ENCODE peak calls at places on chromosomes 1 and 21, in nine cellular contexts. One of them, this sample, is unnamed.

GRCh38 chr1:207202480-207202879 is 98.4 kb downstream of the C4BPA start:
- DNase-seq in ELR: no peak
- DNase-seq in hippocampal formation: no peak
- DNase-seq in natural killer cell treated with Interleukin-12 subunit alpha and Interleukin-12 subunit beta and Interleukin-15 and Interleukin-18, amount 100 ng/mL, for 72 hours: no peak
- DNase-seq in PC-3: no peak
- DNase-seq in memory B cell: no peak
- DNase-seq in PC-9: no peak
- DNase-seq in stimulated activated CD8-positive, alpha-beta memory T cell treated with anti-CD3 and anti-CD28 coated beads, Interleukin-4, amount 100 ng/mL, for 48 hours: no peak
- DNase-seq in COR-L47: no peak
- DNase-seq in this sample: no peak

GRCh38 chr1:169217621-169218020 is 111.1 kb downstream of the ATP1B1 start:
- DNase-seq in ELR: no peak
- DNase-seq in hippocampal formation: no peak
- DNase-seq in natural killer cell treated with Interleukin-12 subunit alpha and Interleukin-12 subunit beta and Interleukin-15 and Interleukin-18, amount 100 ng/mL, for 72 hours: no peak
- DNase-seq in PC-3: no peak
- DNase-seq in memory B cell: no peak
- DNase-seq in PC-9: no peak
- DNase-seq in stimulated activated CD8-positive, alpha-beta memory T cell treated with anti-CD3 and anti-CD28 coated beads, Interleukin-4, amount 100 ng/mL, for 48 hours: no peak
- DNase-seq in COR-L47: no peak
- DNase-seq in this sample: no peak

GRCh38 chr1:61077676-61078521 is 4.5 kb upstream of the NFIA start:
- DNase-seq in ELR: peak
- DNase-seq in hippocampal formation: peak
- DNase-seq in natural killer cell treated with Interleukin-12 subunit alpha and Interleukin-12 subunit beta and Interleukin-15 and Interleukin-18, amount 100 ng/mL, for 72 hours: peak
- DNase-seq in PC-3: peak
- DNase-seq in memory B cell: peak
- DNase-seq in PC-9: peak
- DNase-seq in stimulated activated CD8-positive, alpha-beta memory T cell treated with anti-CD3 and anti-CD28 coated beads, Interleukin-4, amount 100 ng/mL, for 48 hours: peak
- DNase-seq in COR-L47: peak
- DNase-seq in this sample: peak

GRCh38 chr1:231165371-231165770 is 3.5 kb downstream of the TRIM67 start:
- DNase-seq in ELR: peak
- DNase-seq in hippocampal formation: no peak
- DNase-seq in natural killer cell treated with Interleukin-12 subunit alpha and Interleukin-12 subunit beta and Interleukin-15 and Interleukin-18, amount 100 ng/mL, for 72 hours: no peak
- DNase-seq in PC-3: peak
- DNase-seq in memory B cell: no peak
- DNase-seq in PC-9: no peak
- DNase-seq in stimulated activated CD8-positive, alpha-beta memory T cell treated with anti-CD3 and anti-CD28 coated beads, Interleukin-4, amount 100 ng/mL, for 48 hours: no peak
- DNase-seq in COR-L47: no peak
- DNase-seq in this sample: no peak

GRCh38 chr1:192609110-192610079 is 26.6 kb upstream of the RGS13 start:
- DNase-seq in ELR: no peak
- DNase-seq in hippocampal formation: peak
- DNase-seq in natural killer cell treated with Interleukin-12 subunit alpha and Interleukin-12 subunit beta and Interleukin-15 and Interleukin-18, amount 100 ng/mL, for 72 hours: peak
- DNase-seq in PC-3: no peak
- DNase-seq in memory B cell: peak
- DNase-seq in PC-9: no peak
- DNase-seq in stimulated activated CD8-positive, alpha-beta memory T cell treated with anti-CD3 and anti-CD28 coated beads, Interleukin-4, amount 100 ng/mL, for 48 hours: peak
- DNase-seq in COR-L47: no peak
- DNase-seq in this sample: peak

GRCh38 chr1:179881642-179882252 is 338 bp upstream of the TOR1AIP1 start:
- DNase-seq in ELR: peak
- DNase-seq in hippocampal formation: no peak
- DNase-seq in natural killer cell treated with Interleukin-12 subunit alpha and Interleukin-12 subunit beta and Interleukin-15 and Interleukin-18, amount 100 ng/mL, for 72 hours: no peak
- DNase-seq in PC-3: peak
- DNase-seq in memory B cell: no peak
- DNase-seq in PC-9: no peak
- DNase-seq in stimulated activated CD8-positive, alpha-beta memory T cell treated with anti-CD3 and anti-CD28 coated beads, Interleukin-4, amount 100 ng/mL, for 48 hours: no peak
- DNase-seq in COR-L47: no peak
- DNase-seq in this sample: peak

GRCh38 chr1:202656951-202657646 is 53.2 kb downstream of the SYT2 start:
- DNase-seq in ELR: peak
- DNase-seq in hippocampal formation: no peak
- DNase-seq in natural killer cell treated with Interleukin-12 subunit alpha and Interleukin-12 subunit beta and Interleukin-15 and Interleukin-18, amount 100 ng/mL, for 72 hours: no peak
- DNase-seq in PC-3: peak
- DNase-seq in memory B cell: no peak
- DNase-seq in PC-9: no peak
- DNase-seq in stimulated activated CD8-positive, alpha-beta memory T cell treated with anti-CD3 and anti-CD28 coated beads, Interleukin-4, amount 100 ng/mL, for 48 hours: no peak
- DNase-seq in COR-L47: no peak
- DNase-seq in this sample: no peak

GRCh38 chr1:21289700-21290545 is at the start of gene ECE1:
- DNase-seq in ELR: peak
- DNase-seq in hippocampal formation: no peak
- DNase-seq in natural killer cell treated with Interleukin-12 subunit alpha and Interleukin-12 subunit beta and Interleukin-15 and Interleukin-18, amount 100 ng/mL, for 72 hours: peak
- DNase-seq in PC-3: peak
- DNase-seq in memory B cell: peak
- DNase-seq in PC-9: no peak
- DNase-seq in stimulated activated CD8-positive, alpha-beta memory T cell treated with anti-CD3 and anti-CD28 coated beads, Interleukin-4, amount 100 ng/mL, for 48 hours: peak
- DNase-seq in COR-L47: no peak
- DNase-seq in this sample: peak

GRCh38 chr1:118958937-118959631 is 29.1 kb downstream of the TBX15 start:
- DNase-seq in ELR: no peak
- DNase-seq in hippocampal formation: no peak
- DNase-seq in natural killer cell treated with Interleukin-12 subunit alpha and Interleukin-12 subunit beta and Interleukin-15 and Interleukin-18, amount 100 ng/mL, for 72 hours: no peak
- DNase-seq in PC-3: no peak
- DNase-seq in memory B cell: no peak
- DNase-seq in PC-9: no peak
- DNase-seq in stimulated activated CD8-positive, alpha-beta memory T cell treated with anti-CD3 and anti-CD28 coated beads, Interleukin-4, amount 100 ng/mL, for 48 hours: no peak
- DNase-seq in COR-L47: no peak
- DNase-seq in this sample: no peak

GRCh38 chr1:45785583-45785982 is 17.8 kb upstream of the MAST2 start:
- DNase-seq in ELR: no peak
- DNase-seq in hippocampal formation: no peak
- DNase-seq in natural killer cell treated with Interleukin-12 subunit alpha and Interleukin-12 subunit beta and Interleukin-15 and Interleukin-18, amount 100 ng/mL, for 72 hours: no peak
- DNase-seq in PC-3: no peak
- DNase-seq in memory B cell: no peak
- DNase-seq in PC-9: no peak
- DNase-seq in stimulated activated CD8-positive, alpha-beta memory T cell treated with anti-CD3 and anti-CD28 coated beads, Interleukin-4, amount 100 ng/mL, for 48 hours: no peak
- DNase-seq in COR-L47: no peak
- DNase-seq in this sample: no peak

GRCh38 chr1:66353207-66353606 is 180.7 kb upstream of the SGIP1 start:
- DNase-seq in ELR: no peak
- DNase-seq in hippocampal formation: peak
- DNase-seq in natural killer cell treated with Interleukin-12 subunit alpha and Interleukin-12 subunit beta and Interleukin-15 and Interleukin-18, amount 100 ng/mL, for 72 hours: no peak
- DNase-seq in PC-3: no peak
- DNase-seq in memory B cell: no peak
- DNase-seq in PC-9: no peak
- DNase-seq in stimulated activated CD8-positive, alpha-beta memory T cell treated with anti-CD3 and anti-CD28 coated beads, Interleukin-4, amount 100 ng/mL, for 48 hours: no peak
- DNase-seq in COR-L47: no peak
- DNase-seq in this sample: no peak

GRCh38 chr1:168443899-168444298 is 99.9 kb downstream of the XCL2 start:
- DNase-seq in ELR: no peak
- DNase-seq in hippocampal formation: no peak
- DNase-seq in natural killer cell treated with Interleukin-12 subunit alpha and Interleukin-12 subunit beta and Interleukin-15 and Interleukin-18, amount 100 ng/mL, for 72 hours: no peak
- DNase-seq in PC-3: no peak
- DNase-seq in memory B cell: no peak
- DNase-seq in PC-9: no peak
- DNase-seq in stimulated activated CD8-positive, alpha-beta memory T cell treated with anti-CD3 and anti-CD28 coated beads, Interleukin-4, amount 100 ng/mL, for 48 hours: no peak
- DNase-seq in COR-L47: no peak
- DNase-seq in this sample: no peak

GRCh38 chr1:194466706-194467105 is 1280.3 kb upstream of the B3GALT2 start:
- DNase-seq in ELR: peak
- DNase-seq in hippocampal formation: no peak
- DNase-seq in natural killer cell treated with Interleukin-12 subunit alpha and Interleukin-12 subunit beta and Interleukin-15 and Interleukin-18, amount 100 ng/mL, for 72 hours: no peak
- DNase-seq in PC-3: peak
- DNase-seq in memory B cell: no peak
- DNase-seq in PC-9: no peak
- DNase-seq in stimulated activated CD8-positive, alpha-beta memory T cell treated with anti-CD3 and anti-CD28 coated beads, Interleukin-4, amount 100 ng/mL, for 48 hours: no peak
- DNase-seq in COR-L47: no peak
- DNase-seq in this sample: no peak

GRCh38 chr1:165943198-165943597 is 115.8 kb downstream of the UCK2 start:
- DNase-seq in ELR: peak
- DNase-seq in hippocampal formation: no peak
- DNase-seq in natural killer cell treated with Interleukin-12 subunit alpha and Interleukin-12 subunit beta and Interleukin-15 and Interleukin-18, amount 100 ng/mL, for 72 hours: no peak
- DNase-seq in PC-3: peak
- DNase-seq in memory B cell: no peak
- DNase-seq in PC-9: no peak
- DNase-seq in stimulated activated CD8-positive, alpha-beta memory T cell treated with anti-CD3 and anti-CD28 coated beads, Interleukin-4, amount 100 ng/mL, for 48 hours: no peak
- DNase-seq in COR-L47: no peak
- DNase-seq in this sample: no peak

GRCh38 chr1:105138445-105138821 is 1388.7 kb downstream of the AMY1C start:
- DNase-seq in ELR: no peak
- DNase-seq in hippocampal formation: no peak
- DNase-seq in natural killer cell treated with Interleukin-12 subunit alpha and Interleukin-12 subunit beta and Interleukin-15 and Interleukin-18, amount 100 ng/mL, for 72 hours: no peak
- DNase-seq in PC-3: peak
- DNase-seq in memory B cell: no peak
- DNase-seq in PC-9: no peak
- DNase-seq in stimulated activated CD8-positive, alpha-beta memory T cell treated with anti-CD3 and anti-CD28 coated beads, Interleukin-4, amount 100 ng/mL, for 48 hours: no peak
- DNase-seq in COR-L47: peak
- DNase-seq in this sample: no peak

GRCh38 chr1:45044916-45045315 is 32.9 kb downstream of the UROD start:
- DNase-seq in ELR: no peak
- DNase-seq in hippocampal formation: no peak
- DNase-seq in natural killer cell treated with Interleukin-12 subunit alpha and Interleukin-12 subunit beta and Interleukin-15 and Interleukin-18, amount 100 ng/mL, for 72 hours: no peak
- DNase-seq in PC-3: no peak
- DNase-seq in memory B cell: no peak
- DNase-seq in PC-9: no peak
- DNase-seq in stimulated activated CD8-positive, alpha-beta memory T cell treated with anti-CD3 and anti-CD28 coated beads, Interleukin-4, amount 100 ng/mL, for 48 hours: no peak
- DNase-seq in COR-L47: no peak
- DNase-seq in this sample: no peak

GRCh38 chr1:78649628-78650027 is at the start of gene IFI44:
- DNase-seq in ELR: peak
- DNase-seq in hippocampal formation: peak
- DNase-seq in natural killer cell treated with Interleukin-12 subunit alpha and Interleukin-12 subunit beta and Interleukin-15 and Interleukin-18, amount 100 ng/mL, for 72 hours: no peak
- DNase-seq in PC-3: peak
- DNase-seq in memory B cell: no peak
- DNase-seq in PC-9: no peak
- DNase-seq in stimulated activated CD8-positive, alpha-beta memory T cell treated with anti-CD3 and anti-CD28 coated beads, Interleukin-4, amount 100 ng/mL, for 48 hours: peak
- DNase-seq in COR-L47: peak
- DNase-seq in this sample: peak

GRCh38 chr1:82073659-82074058 is 272.9 kb downstream of the ADGRL2 start:
- DNase-seq in ELR: no peak
- DNase-seq in hippocampal formation: no peak
- DNase-seq in natural killer cell treated with Interleukin-12 subunit alpha and Interleukin-12 subunit beta and Interleukin-15 and Interleukin-18, amount 100 ng/mL, for 72 hours: no peak
- DNase-seq in PC-3: no peak
- DNase-seq in memory B cell: no peak
- DNase-seq in PC-9: no peak
- DNase-seq in stimulated activated CD8-positive, alpha-beta memory T cell treated with anti-CD3 and anti-CD28 coated beads, Interleukin-4, amount 100 ng/mL, for 48 hours: no peak
- DNase-seq in COR-L47: no peak
- DNase-seq in this sample: no peak

GRCh38 chr1:237152506-237153335 is 110.7 kb downstream of the RYR2 start:
- DNase-seq in ELR: peak
- DNase-seq in hippocampal formation: no peak
- DNase-seq in natural killer cell treated with Interleukin-12 subunit alpha and Interleukin-12 subunit beta and Interleukin-15 and Interleukin-18, amount 100 ng/mL, for 72 hours: no peak
- DNase-seq in PC-3: no peak
- DNase-seq in memory B cell: no peak
- DNase-seq in PC-9: no peak
- DNase-seq in stimulated activated CD8-positive, alpha-beta memory T cell treated with anti-CD3 and anti-CD28 coated beads, Interleukin-4, amount 100 ng/mL, for 48 hours: no peak
- DNase-seq in COR-L47: no peak
- DNase-seq in this sample: no peak

GRCh38 chr1:223486366-223486765 is 93.2 kb downstream of the CCDC185 start:
- DNase-seq in ELR: peak
- DNase-seq in hippocampal formation: no peak
- DNase-seq in natural killer cell treated with Interleukin-12 subunit alpha and Interleukin-12 subunit beta and Interleukin-15 and Interleukin-18, amount 100 ng/mL, for 72 hours: no peak
- DNase-seq in PC-3: peak
- DNase-seq in memory B cell: no peak
- DNase-seq in PC-9: no peak
- DNase-seq in stimulated activated CD8-positive, alpha-beta memory T cell treated with anti-CD3 and anti-CD28 coated beads, Interleukin-4, amount 100 ng/mL, for 48 hours: no peak
- DNase-seq in COR-L47: peak
- DNase-seq in this sample: no peak

GRCh38 chr1:149917590-149918144 is at the start of gene SV2A:
- DNase-seq in ELR: peak
- DNase-seq in hippocampal formation: peak
- DNase-seq in natural killer cell treated with Interleukin-12 subunit alpha and Interleukin-12 subunit beta and Interleukin-15 and Interleukin-18, amount 100 ng/mL, for 72 hours: peak
- DNase-seq in PC-3: no peak
- DNase-seq in memory B cell: no peak
- DNase-seq in PC-9: no peak
- DNase-seq in stimulated activated CD8-positive, alpha-beta memory T cell treated with anti-CD3 and anti-CD28 coated beads, Interleukin-4, amount 100 ng/mL, for 48 hours: peak
- DNase-seq in COR-L47: peak
- DNase-seq in this sample: peak

GRCh38 chr1:192316692-192317091 is at the start of gene RGS21:
- DNase-seq in ELR: no peak
- DNase-seq in hippocampal formation: no peak
- DNase-seq in natural killer cell treated with Interleukin-12 subunit alpha and Interleukin-12 subunit beta and Interleukin-15 and Interleukin-18, amount 100 ng/mL, for 72 hours: no peak
- DNase-seq in PC-3: no peak
- DNase-seq in memory B cell: no peak
- DNase-seq in PC-9: no peak
- DNase-seq in stimulated activated CD8-positive, alpha-beta memory T cell treated with anti-CD3 and anti-CD28 coated beads, Interleukin-4, amount 100 ng/mL, for 48 hours: no peak
- DNase-seq in COR-L47: no peak
- DNase-seq in this sample: no peak

GRCh38 chr1:226686440-226687436 is 52.3 kb downstream of the ITPKB start:
- DNase-seq in ELR: no peak
- DNase-seq in hippocampal formation: no peak
- DNase-seq in natural killer cell treated with Interleukin-12 subunit alpha and Interleukin-12 subunit beta and Interleukin-15 and Interleukin-18, amount 100 ng/mL, for 72 hours: no peak
- DNase-seq in PC-3: no peak
- DNase-seq in memory B cell: no peak
- DNase-seq in PC-9: no peak
- DNase-seq in stimulated activated CD8-positive, alpha-beta memory T cell treated with anti-CD3 and anti-CD28 coated beads, Interleukin-4, amount 100 ng/mL, for 48 hours: no peak
- DNase-seq in COR-L47: no peak
- DNase-seq in this sample: no peak

GRCh38 chr1:243917863-243918565 is 68.0 kb upstream of the AKT3 start:
- DNase-seq in ELR: peak
- DNase-seq in hippocampal formation: no peak
- DNase-seq in natural killer cell treated with Interleukin-12 subunit alpha and Interleukin-12 subunit beta and Interleukin-15 and Interleukin-18, amount 100 ng/mL, for 72 hours: no peak
- DNase-seq in PC-3: peak
- DNase-seq in memory B cell: no peak
- DNase-seq in PC-9: peak
- DNase-seq in stimulated activated CD8-positive, alpha-beta memory T cell treated with anti-CD3 and anti-CD28 coated beads, Interleukin-4, amount 100 ng/mL, for 48 hours: no peak
- DNase-seq in COR-L47: no peak
- DNase-seq in this sample: no peak

GRCh38 chr21:43811262-43812105 is 22.1 kb downstream of the RRP1 start:
- DNase-seq in ELR: no peak
- DNase-seq in hippocampal formation: no peak
- DNase-seq in natural killer cell treated with Interleukin-12 subunit alpha and Interleukin-12 subunit beta and Interleukin-15 and Interleukin-18, amount 100 ng/mL, for 72 hours: no peak
- DNase-seq in PC-3: no peak
- DNase-seq in memory B cell: no peak
- DNase-seq in PC-9: no peak
- DNase-seq in stimulated activated CD8-positive, alpha-beta memory T cell treated with anti-CD3 and anti-CD28 coated beads, Interleukin-4, amount 100 ng/mL, for 48 hours: no peak
- DNase-seq in COR-L47: no peak
- DNase-seq in this sample: no peak

GRCh38 chr1:167043752-167044488 is 46.3 kb downstream of the GPA33 start:
- DNase-seq in ELR: peak
- DNase-seq in hippocampal formation: peak
- DNase-seq in natural killer cell treated with Interleukin-12 subunit alpha and Interleukin-12 subunit beta and Interleukin-15 and Interleukin-18, amount 100 ng/mL, for 72 hours: peak
- DNase-seq in PC-3: peak
- DNase-seq in memory B cell: peak
- DNase-seq in PC-9: peak
- DNase-seq in stimulated activated CD8-positive, alpha-beta memory T cell treated with anti-CD3 and anti-CD28 coated beads, Interleukin-4, amount 100 ng/mL, for 48 hours: peak
- DNase-seq in COR-L47: peak
- DNase-seq in this sample: no peak

GRCh38 chr1:214617246-214617645 is 14.3 kb downstream of the CENPF start:
- DNase-seq in ELR: no peak
- DNase-seq in hippocampal formation: no peak
- DNase-seq in natural killer cell treated with Interleukin-12 subunit alpha and Interleukin-12 subunit beta and Interleukin-15 and Interleukin-18, amount 100 ng/mL, for 72 hours: no peak
- DNase-seq in PC-3: no peak
- DNase-seq in memory B cell: no peak
- DNase-seq in PC-9: no peak
- DNase-seq in stimulated activated CD8-positive, alpha-beta memory T cell treated with anti-CD3 and anti-CD28 coated beads, Interleukin-4, amount 100 ng/mL, for 48 hours: no peak
- DNase-seq in COR-L47: no peak
- DNase-seq in this sample: no peak

GRCh38 chr21:16488042-16488441 is 758.3 kb downstream of the USP25 start:
- DNase-seq in ELR: no peak
- DNase-seq in hippocampal formation: no peak
- DNase-seq in natural killer cell treated with Interleukin-12 subunit alpha and Interleukin-12 subunit beta and Interleukin-15 and Interleukin-18, amount 100 ng/mL, for 72 hours: no peak
- DNase-seq in PC-3: no peak
- DNase-seq in memory B cell: no peak
- DNase-seq in PC-9: no peak
- DNase-seq in stimulated activated CD8-positive, alpha-beta memory T cell treated with anti-CD3 and anti-CD28 coated beads, Interleukin-4, amount 100 ng/mL, for 48 hours: no peak
- DNase-seq in COR-L47: no peak
- DNase-seq in this sample: no peak

This sample was measured in ascending aorta.